ENCODE peak calls at places on chromosomes 7 and 10, in six cellular contexts. E, X, N, V, R and W are unnamed samples.

GRCh38 chr10:109214916-109215740 is 708.2 kb downstream of the XPNPEP1 start:
- DNase-seq in E (no peak), X (no peak), N (no peak), V (no peak), R (no peak), W (no peak)

GRCh38 chr7:6375346-6376101 is 72.2 kb downstream of the DAGLB start:
- DNase-seq in E (peak; percentile 49), X (peak; percentile 45), N (no peak), V (peak; percentile 63), R (peak; percentile 66), W (no peak)

GRCh38 chr7:111499027-111499426 is 63.3 kb downstream of the IMMP2L start:
- DNase-seq in E (peak; percentile 43), X (peak; percentile 83), N (no peak), V (peak; percentile 8), R (peak; percentile 8), W (no peak)

GRCh38 chr7:128841961-128842673 is 11.9 kb downstream of the FLNC start:
- DNase-seq in E (peak; percentile 39), X (peak; percentile 58), N (no peak), V (peak; percentile 41), R (peak; percentile 63), W (no peak)

GRCh38 chr7:98254951-98255610 is 3.0 kb upstream of the TECPR1 start:
- DNase-seq in E (no peak), X (peak; percentile 39), N (no peak), V (no peak), R (no peak), W (no peak)

GRCh38 chr7:477626-478220 is 41.9 kb downstream of the PDGFA start:
- DNase-seq in E (no peak), X (peak; percentile 33), N (peak; percentile 11), V (no peak), R (no peak), W (no peak)

GRCh38 chr10:90317172-90317571 is 540.7 kb downstream of the HTR7 start:
- DNase-seq in E (no peak), X (no peak), N (no peak), V (no peak), R (no peak), W (no peak)

GRCh38 chr10:44033008-44033407 is 351.9 kb downstream of the CXCL12 start:
- DNase-seq in E (peak; percentile 72), X (peak; percentile 92), N (no peak), V (no peak), R (no peak), W (no peak)

GRCh38 chr7:38310601-38311057 is 37.2 kb upstream of the TARP start:
- DNase-seq in E (peak; percentile 58), X (no peak), N (no peak), V (peak; percentile 32), R (peak; percentile 29), W (no peak)

GRCh38 chr10:71927669-71928592 is 36.3 kb upstream of the CHST3 start:
- DNase-seq in E (peak; percentile 31), X (peak; percentile 50), N (no peak), V (no peak), R (peak; percentile 56), W (no peak)

GRCh38 chr10:122531935-122532334 is 28.6 kb upstream of the DMBT1 start:
- DNase-seq in E (no peak), X (no peak), N (no peak), V (no peak), R (no peak), W (no peak)

GRCh38 chr7:70583965-70584883 is 547.7 kb upstream of the GALNT17 start:
- DNase-seq in E (no peak), X (no peak), N (no peak), V (no peak), R (no peak), W (no peak)

GRCh38 chr10:34537629-34538231 is 277.4 kb downstream of the PARD3 start:
- DNase-seq in E (no peak), X (no peak), N (no peak), V (no peak), R (no peak), W (no peak)
- H3K4me3 ChIP-seq in E (no peak overlapping the region), X (no peak overlapping the region), N (no peak overlapping the region), V (no peak overlapping the region), R (peak overlapping the region; percentile 84), W (no peak overlapping the region)

DNA sequence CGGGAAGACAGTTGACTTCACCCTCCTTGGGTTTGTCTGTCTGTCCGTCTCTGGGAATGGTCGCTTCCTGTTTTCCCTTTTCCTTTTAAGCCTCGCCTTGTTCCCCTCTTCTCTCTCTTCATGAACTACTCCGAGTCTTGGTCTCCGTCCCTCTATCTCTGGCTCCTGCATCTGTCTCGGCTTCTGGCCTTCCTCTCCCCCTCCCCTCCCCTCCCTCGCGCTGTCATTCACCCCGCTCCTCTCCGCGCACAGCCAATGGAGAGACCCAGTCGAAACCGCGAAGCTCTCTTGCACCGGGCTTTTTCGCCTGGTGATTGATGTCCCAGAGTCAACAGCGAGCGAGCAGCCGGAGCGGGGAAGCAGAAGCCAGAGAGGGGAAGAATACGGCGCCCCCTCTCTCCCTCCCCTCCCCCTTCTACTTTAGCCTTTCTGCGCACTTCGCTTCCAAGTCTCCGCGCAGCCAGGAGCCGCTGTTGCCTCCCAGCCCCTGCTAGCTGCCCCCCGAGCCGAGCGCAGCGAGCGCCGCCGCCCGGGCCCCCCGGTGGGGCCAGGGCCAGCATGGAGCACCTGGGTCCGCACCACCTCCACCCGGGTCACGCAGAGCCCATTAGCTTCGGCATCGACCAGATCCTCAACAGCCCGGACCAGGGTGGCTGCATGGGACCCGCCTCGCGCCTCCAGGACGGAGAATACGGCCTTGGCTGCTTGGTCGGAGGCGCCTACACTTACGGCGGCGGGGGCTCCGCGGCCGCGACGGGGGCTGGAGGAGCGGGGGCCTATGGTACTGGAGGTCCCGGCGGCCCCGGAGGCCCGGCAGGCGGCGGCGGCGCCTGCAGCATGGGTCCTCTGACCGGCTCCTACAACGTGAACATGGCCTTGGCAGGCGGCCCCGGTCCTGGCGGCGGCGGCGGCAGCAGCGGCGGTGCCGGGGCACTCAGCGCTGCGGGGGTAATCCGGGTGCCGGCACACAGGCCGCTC is at the start of gene TLX1:
- DNase-seq in E (no peak), X (no peak), N (no peak), V (no peak), R (no peak), W (no peak)
- H3K4me3 ChIP-seq in E (no peak within 1 kb of the TSS), X (no peak within 1 kb of the TSS), N (peak within 1 kb of the TSS; percentile 40), V (no peak within 1 kb of the TSS), R (no peak within 1 kb of the TSS), W (peak within 1 kb of the TSS; percentile 68)

DNA sequence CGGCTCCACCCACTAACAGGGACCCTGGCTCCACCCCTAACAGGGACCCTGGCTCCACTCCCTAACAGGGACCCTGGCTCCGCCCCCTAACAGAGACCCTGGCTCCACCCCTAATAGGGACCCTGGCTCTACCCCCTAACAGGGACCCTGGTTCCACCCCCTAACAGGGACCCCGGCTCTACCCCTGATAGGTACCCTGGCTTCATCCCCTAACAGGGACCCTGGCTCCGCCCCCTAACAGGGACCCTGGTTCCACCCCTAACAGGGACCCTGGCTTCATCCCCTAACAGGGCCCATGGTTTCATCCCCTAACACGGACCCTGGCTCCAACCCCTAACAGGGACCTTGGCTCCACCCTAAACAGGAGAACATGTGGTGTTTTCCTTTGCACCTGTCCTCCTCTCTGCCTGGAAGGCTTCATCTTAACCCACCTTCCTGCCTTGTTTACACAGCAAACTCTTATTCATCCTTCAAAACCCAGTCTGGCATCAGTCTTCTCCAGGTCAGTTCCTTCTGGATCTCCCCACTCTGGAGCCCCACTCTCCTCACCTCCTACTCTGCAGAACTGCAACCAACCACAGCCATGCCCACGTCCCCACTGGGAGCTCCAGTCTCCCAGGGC is 58.0 kb downstream of the CHST15 start:
- DNase-seq in E (no peak), X (no peak), N (no peak), V (no peak), R (no peak), W (no peak)
- H3K4me3 ChIP-seq in E (no peak overlapping the region), X (no peak overlapping the region), N (no peak overlapping the region), V (no peak overlapping the region), R (no peak overlapping the region), W (no peak overlapping the region)

GRCh38 chr7:27108390-27109127 is 6.1 kb upstream of the HOXA2 start:
- DNase-seq in E (no peak), X (peak; percentile 88), N (peak; percentile 58), V (peak; percentile 72), R (no peak), W (no peak)
- H3K4me3 ChIP-seq in E (no peak overlapping the region), X (peak overlapping the region; percentile 46), N (peak overlapping the region; percentile 23), V (no peak overlapping the region), R (peak overlapping the region; percentile 40), W (peak overlapping the region; percentile 49)

GRCh38 chr10:24344279-24344678 is 135.3 kb downstream of the KIAA1217 start:
- DNase-seq in E (peak; percentile 96), X (peak; percentile 100), N (no peak), V (no peak), R (peak; percentile 65), W (no peak)

GRCh38 chr10:24339387-24339786 is 130.4 kb downstream of the KIAA1217 start:
- DNase-seq in E (no peak), X (no peak), N (no peak), V (no peak), R (no peak), W (no peak)

GRCh38 chr10:24340429-24340828 is 131.5 kb downstream of the KIAA1217 start:
- DNase-seq in E (no peak), X (peak; percentile 28), N (no peak), V (no peak), R (no peak), W (no peak)

GRCh38 chr10:24341897-24342296 is 133.0 kb downstream of the KIAA1217 start:
- DNase-seq in E (no peak), X (no peak), N (no peak), V (no peak), R (no peak), W (no peak)

GRCh38 chr10:24341371-24341770 is 132.4 kb downstream of the KIAA1217 start:
- DNase-seq in E (peak; percentile 34), X (peak; percentile 59), N (no peak), V (no peak), R (no peak), W (no peak)
- H3K4me3 ChIP-seq in E (no peak overlapping the region), X (no peak overlapping the region), N (no peak overlapping the region), V (no peak overlapping the region), R (peak overlapping the region; percentile 15), W (no peak overlapping the region)

DNA sequence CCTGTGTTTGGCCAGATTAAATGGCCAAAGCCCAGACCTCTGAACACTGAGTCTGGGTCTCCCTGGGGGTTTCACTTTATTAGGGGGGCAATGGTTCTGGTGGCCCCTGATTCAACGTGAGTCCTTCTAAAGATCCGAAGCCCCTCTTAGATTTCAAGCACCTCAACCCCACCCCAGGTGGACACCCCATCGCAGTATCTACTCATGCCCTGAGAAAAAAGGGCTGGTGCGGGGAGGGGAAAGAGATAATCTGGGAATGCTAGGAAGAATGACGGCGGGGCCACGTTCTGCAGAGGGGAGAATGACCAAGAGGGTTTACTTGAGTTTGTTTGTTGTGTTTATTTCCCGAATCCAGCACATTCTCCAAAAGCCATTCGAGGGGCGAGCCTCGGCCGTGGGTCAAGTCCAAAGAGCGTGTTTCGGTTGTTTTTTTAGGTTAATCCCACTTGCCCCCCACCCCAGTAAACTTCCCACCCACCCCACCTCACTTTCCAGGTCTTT is 832 bp downstream of the PDLIM1 start:
- DNase-seq in E (no peak), X (no peak), N (no peak), V (no peak), R (peak; percentile 13), W (no peak)
- H3K4me3 ChIP-seq in E (peak overlapping the region; percentile 93), X (peak overlapping the region; percentile 79), N (peak overlapping the region; percentile 87), V (peak overlapping the region; percentile 70), R (peak overlapping the region; percentile 88), W (peak overlapping the region; percentile 82)